ENCODE peak calls at places on chromosomes 16 and 17, in five cellular contexts. One of them, this sample, is unnamed.
A peak's percentile ranks its signal among the peaks of the same experiment; 100 is the strongest.

GRCh38 chr16:31022574-31023251 is 10.6 kb upstream of the STX4 start:
- DNase-seq in GM12865: no peak
- DNase-seq in AG09309: no peak
- DNase-seq in neural crest cell: no peak
- DNase-seq in stimulated activated naive CD8-positive, alpha-beta T cell treated with anti-CD3 and anti-CD28 coated beads, Interleukin-15, Interleukin-2, amounts not matched to agents 100 U/mL and 50 U/mL, for 24 hours: no peak
- DNase-seq in this sample: no peak

GRCh38 chr16:69494993-69495392 is 70.6 kb downstream of the CYB5B start:
- DNase-seq in GM12865: peak; percentile 49
- DNase-seq in AG09309: no peak
- DNase-seq in neural crest cell: peak; percentile 16
- DNase-seq in stimulated activated naive CD8-positive, alpha-beta T cell treated with anti-CD3 and anti-CD28 coated beads, Interleukin-15, Interleukin-2, amounts not matched to agents 100 U/mL and 50 U/mL, for 24 hours: peak; percentile 65
- DNase-seq in this sample: no peak

GRCh38 chr17:64368277-64368676 is 22.4 kb downstream of the PECAM1 start:
- DNase-seq in GM12865: no peak
- DNase-seq in AG09309: no peak
- DNase-seq in neural crest cell: no peak
- DNase-seq in stimulated activated naive CD8-positive, alpha-beta T cell treated with anti-CD3 and anti-CD28 coated beads, Interleukin-15, Interleukin-2, amounts not matched to agents 100 U/mL and 50 U/mL, for 24 hours: no peak
- DNase-seq in this sample: no peak

GRCh38 chr17:35973333-35974260 is 7.7 kb downstream of the CCL16 start:
- DNase-seq in GM12865: no peak
- DNase-seq in AG09309: no peak
- DNase-seq in neural crest cell: no peak
- DNase-seq in stimulated activated naive CD8-positive, alpha-beta T cell treated with anti-CD3 and anti-CD28 coated beads, Interleukin-15, Interleukin-2, amounts not matched to agents 100 U/mL and 50 U/mL, for 24 hours: no peak
- DNase-seq in this sample: no peak

GRCh38 chr16:87395181-87395842 is 3.2 kb downstream of the MAP1LC3B start:
- DNase-seq in GM12865: no peak
- DNase-seq in AG09309: no peak
- DNase-seq in neural crest cell: no peak
- DNase-seq in stimulated activated naive CD8-positive, alpha-beta T cell treated with anti-CD3 and anti-CD28 coated beads, Interleukin-15, Interleukin-2, amounts not matched to agents 100 U/mL and 50 U/mL, for 24 hours: no peak
- DNase-seq in this sample: no peak

GRCh38 chr17:78820841-78821240 is 19.8 kb downstream of the USP36 start:
- DNase-seq in GM12865: no peak
- DNase-seq in AG09309: no peak
- DNase-seq in neural crest cell: no peak
- DNase-seq in stimulated activated naive CD8-positive, alpha-beta T cell treated with anti-CD3 and anti-CD28 coated beads, Interleukin-15, Interleukin-2, amounts not matched to agents 100 U/mL and 50 U/mL, for 24 hours: no peak
- DNase-seq in this sample: no peak

GRCh38 chr17:21513012-21513570 is 136.9 kb downstream of the KCNJ12 start:
- DNase-seq in GM12865: peak; percentile 76
- DNase-seq in AG09309: peak; percentile 10
- DNase-seq in neural crest cell: peak; percentile 83
- DNase-seq in stimulated activated naive CD8-positive, alpha-beta T cell treated with anti-CD3 and anti-CD28 coated beads, Interleukin-15, Interleukin-2, amounts not matched to agents 100 U/mL and 50 U/mL, for 24 hours: peak; percentile 81
- DNase-seq in this sample: peak; percentile 28

GRCh38 chr17:75516619-75517276 is 420 bp downstream of the TSEN54 start:
- DNase-seq in GM12865: peak; percentile 42
- DNase-seq in AG09309: no peak
- DNase-seq in neural crest cell: peak; percentile 50
- DNase-seq in stimulated activated naive CD8-positive, alpha-beta T cell treated with anti-CD3 and anti-CD28 coated beads, Interleukin-15, Interleukin-2, amounts not matched to agents 100 U/mL and 50 U/mL, for 24 hours: peak; percentile 55
- DNase-seq in this sample: no peak

GRCh38 chr16:3266873-3267537 is 10.6 kb upstream of the MEFV start:
- DNase-seq in GM12865: no peak
- DNase-seq in AG09309: peak; percentile 82
- DNase-seq in neural crest cell: no peak
- DNase-seq in stimulated activated naive CD8-positive, alpha-beta T cell treated with anti-CD3 and anti-CD28 coated beads, Interleukin-15, Interleukin-2, amounts not matched to agents 100 U/mL and 50 U/mL, for 24 hours: no peak
- DNase-seq in this sample: peak; percentile 88

GRCh38 chr16:66273644-66274334 is 92.7 kb upstream of the CDH5 start:
- DNase-seq in GM12865: no peak
- DNase-seq in AG09309: no peak
- DNase-seq in neural crest cell: no peak
- DNase-seq in stimulated activated naive CD8-positive, alpha-beta T cell treated with anti-CD3 and anti-CD28 coated beads, Interleukin-15, Interleukin-2, amounts not matched to agents 100 U/mL and 50 U/mL, for 24 hours: no peak
- DNase-seq in this sample: no peak